ENCODE peak calls at places on chromosomes 11 and 22, in six cellular contexts. P, R, N, K, W and A are unnamed samples.

GRCh38 chr11:107408762-107409200 is 48.8 kb downstream of the CWF19L2 start:
- DNase-seq in K (no peak), P (no peak), N (no peak), W (no peak), R (no peak), A (no peak)

GRCh38 chr11:73493838-73494598 is 103.9 kb downstream of the FAM168A start:
- DNase-seq in K (no peak), N (peak), W (no peak), R (no peak), P (peak), A (peak)

GRCh38 chr11:119373059-119373875 is 8.2 kb downstream of the USP2 start:
- DNase-seq in K (no peak), N (no peak), R (no peak), P (no peak), W (no peak), A (no peak)

GRCh38 chr11:45982656-45983470 is 60.4 kb downstream of the LARGE2 start:
- DNase-seq in P (peak), K (peak), N (peak), W (peak), R (no peak), A (no peak)

GRCh38 chr22:20563464-20563906 is 56.1 kb downstream of the MED15 start:
- DNase-seq in R (no peak), N (no peak), W (no peak), P (no peak), K (no peak), A (no peak)

GRCh38 chr11:1197886-1198765 is 24.7 kb upstream of the MUC5B start:
- DNase-seq in W (peak), N (no peak), P (no peak), K (no peak), R (no peak), A (no peak)

GRCh38 chr11:8323161-8323935 is 59.7 kb upstream of the LMO1 start:
- DNase-seq in P (no peak), N (no peak), K (no peak), W (no peak), R (no peak), A (no peak)

GRCh38 chr11:119501777-119502405 is 78.9 kb upstream of the THY1 start:
- DNase-seq in N (no peak), W (no peak), K (no peak), R (no peak), P (no peak), A (no peak)

GRCh38 chr11:75700940-75701339 is 16.7 kb upstream of the MOGAT2 start:
- DNase-seq in N (no peak), P (no peak), K (no peak), W (no peak), R (no peak), A (no peak)

GRCh38 chr11:9264381-9265210 is 554 bp downstream of the DENND5A start:
- DNase-seq in W (peak), K (no peak), P (no peak), N (no peak), R (no peak), A (no peak)

GRCh38 chr11:103779054-103779453 is 257.4 kb upstream of the DDI1 start:
- DNase-seq in K (no peak), W (no peak), N (no peak), R (no peak), P (no peak), A (no peak)

GRCh38 chr22:49971232-49972162 is 10.9 kb downstream of the PIM3 start:
- DNase-seq in K (peak), W (peak), P (no peak), R (no peak), N (no peak), A (no peak)

GRCh38 chr22:26673485-26673884 is 16.1 kb downstream of the MIAT start:
- DNase-seq in N (no peak), R (no peak), P (no peak), K (no peak), W (no peak), A (no peak)

GRCh38 chr22:33013531-33014162 is 44.5 kb downstream of the SYN3 start:
- DNase-seq in P (no peak), K (no peak), R (no peak), N (no peak), W (no peak), A (no peak)

GRCh38 chr11:88421530-88421929 is 84.0 kb upstream of the CTSC start:
- DNase-seq in R (peak), P (no peak), N (no peak), K (peak), W (no peak), A (no peak)

GRCh38 chr11:32427935-32428664 is 7.2 kb downstream of the WT1 start:
- DNase-seq in P (no peak), N (no peak), K (no peak), R (no peak), W (peak), A (no peak)

GRCh38 chr11:57834852-57835251 is 73.2 kb downstream of the CTNND1 start:
- DNase-seq in K (no peak), N (no peak), R (no peak), W (no peak), P (no peak), A (no peak)

GRCh38 chr11:64040684-64041267 is 5.0 kb downstream of the FLRT1 start:
- DNase-seq in K (peak), N (no peak), P (no peak), W (peak), R (no peak), A (no peak)

GRCh38 chr22:48900327-48900597 is 927.4 kb downstream of the BRD1 start:
- DNase-seq in W (no peak), N (no peak), P (no peak), R (no peak), K (no peak), A (no peak)

GRCh38 chr11:74417379-74417804 is 19.2 kb upstream of the PGM2L1 start:
- DNase-seq in W (no peak), N (no peak), K (no peak), R (no peak), P (no peak), A (no peak)

GRCh38 chr11:12008790-12009616 is 577 bp upstream of the DKK3 start:
- DNase-seq in K (peak), N (no peak), W (peak), R (no peak), P (no peak), A (no peak)

DNA sequence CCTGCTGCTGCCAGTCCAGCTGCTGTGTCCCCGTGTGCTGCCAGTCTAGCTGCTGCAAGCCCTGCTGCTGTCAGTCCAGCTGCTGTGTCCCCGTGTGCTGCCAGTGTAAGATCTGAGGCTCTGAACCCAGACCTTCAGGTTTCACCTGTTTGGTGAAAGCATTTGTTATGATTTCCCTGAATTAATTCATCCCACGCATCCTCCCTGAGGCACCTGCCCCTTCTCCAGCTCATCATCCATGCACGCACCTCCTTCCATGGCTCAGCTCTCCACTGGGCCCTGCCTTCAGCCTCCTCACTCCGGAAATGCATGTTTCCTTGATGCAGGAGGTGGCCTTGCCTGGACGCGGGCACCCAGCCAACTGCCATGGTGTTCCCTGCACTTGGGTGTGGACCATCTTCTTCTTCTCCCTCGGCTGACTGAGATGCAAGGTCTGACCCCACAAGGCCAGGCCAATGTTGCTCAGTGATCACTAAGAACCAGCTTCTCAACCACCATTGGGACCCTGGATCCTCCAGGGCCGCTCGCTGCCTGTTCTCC is 788 bp downstream of the KRTAP5-10 start:
- DNase-seq in R (no peak), W (no peak), N (no peak), K (no peak), P (no peak), A (no peak)
- TF ChIP-seq SIN3A in R (no peak), W (no peak), N (no peak), K (no peak), P (no peak), A (no peak)

DNA sequence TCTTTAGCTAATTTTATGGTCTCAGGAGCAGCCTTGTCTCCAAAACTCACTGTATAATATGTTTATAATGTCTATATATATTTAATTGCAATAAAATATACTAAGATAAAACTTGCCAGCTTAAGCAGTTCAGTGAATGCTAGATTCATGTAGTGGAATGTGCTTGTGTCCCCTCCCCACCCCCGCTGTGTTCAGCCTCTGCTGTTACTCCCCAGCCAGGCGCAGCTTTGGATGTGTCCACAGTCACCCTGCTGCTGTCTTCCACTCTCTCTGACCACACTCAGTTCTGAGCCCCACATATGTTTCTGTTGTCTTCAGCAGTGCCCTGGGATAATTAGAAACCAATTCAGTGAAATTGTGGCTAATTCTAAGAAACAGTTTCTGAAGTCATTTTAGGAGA is 52.2 kb downstream of the PPFIA1 start:
- DNase-seq in W (no peak), P (no peak), R (no peak), N (no peak), K (no peak), A (no peak)
- TF ChIP-seq SIN3A in W (no peak), P (no peak), R (no peak), N (no peak), K (no peak), A (no peak)

DNA sequence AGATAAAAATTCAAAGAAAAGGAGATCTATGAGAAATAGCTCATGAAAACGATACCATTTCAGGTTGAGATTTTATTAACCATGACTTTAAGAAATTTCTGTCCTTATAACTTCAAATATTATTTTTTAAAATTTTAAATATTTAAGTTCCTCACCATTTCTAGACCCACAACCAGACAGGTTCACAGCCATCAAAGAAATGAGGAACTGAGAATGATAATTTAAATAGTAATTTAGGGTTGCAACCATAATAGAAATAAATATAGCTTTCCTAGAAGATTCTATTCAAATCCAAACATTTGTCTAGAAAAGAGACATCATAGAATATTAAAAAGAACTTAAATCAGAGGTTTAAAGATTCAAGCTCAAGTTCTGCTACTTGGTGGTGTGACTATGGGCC is 5.9 kb upstream of the VWA5A start:
- DNase-seq in P (no peak), K (no peak), W (no peak), R (no peak), N (no peak), A (no peak)
- TF ChIP-seq SIN3A in P (no peak), K (no peak), W (no peak), R (no peak), N (no peak), A (no peak)

DNA sequence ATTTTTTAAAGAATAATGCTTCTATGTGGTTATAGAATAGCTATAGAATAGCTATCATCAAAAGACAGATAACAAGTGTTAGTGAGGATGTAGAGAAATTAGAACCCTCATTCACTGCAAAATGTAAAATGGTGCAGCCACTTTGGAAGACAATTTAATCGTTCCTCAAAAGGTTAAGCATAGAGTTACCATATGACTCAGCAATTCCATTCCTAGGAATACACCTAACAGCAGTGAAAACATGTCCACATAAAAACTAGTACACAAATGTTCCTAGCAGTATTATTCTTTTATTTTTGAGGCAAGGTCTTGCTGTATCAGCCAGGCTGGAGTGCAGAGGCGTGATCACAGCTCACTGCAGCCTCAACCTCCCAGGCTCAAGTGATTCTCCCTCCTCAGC is 34.0 kb downstream of the RTL6 start:
- DNase-seq in R (no peak), P (no peak), N (no peak), W (no peak), K (no peak), A (no peak)
- TF ChIP-seq SIN3A in R (no peak), P (no peak), N (no peak), W (no peak), K (no peak), A (no peak)

DNA sequence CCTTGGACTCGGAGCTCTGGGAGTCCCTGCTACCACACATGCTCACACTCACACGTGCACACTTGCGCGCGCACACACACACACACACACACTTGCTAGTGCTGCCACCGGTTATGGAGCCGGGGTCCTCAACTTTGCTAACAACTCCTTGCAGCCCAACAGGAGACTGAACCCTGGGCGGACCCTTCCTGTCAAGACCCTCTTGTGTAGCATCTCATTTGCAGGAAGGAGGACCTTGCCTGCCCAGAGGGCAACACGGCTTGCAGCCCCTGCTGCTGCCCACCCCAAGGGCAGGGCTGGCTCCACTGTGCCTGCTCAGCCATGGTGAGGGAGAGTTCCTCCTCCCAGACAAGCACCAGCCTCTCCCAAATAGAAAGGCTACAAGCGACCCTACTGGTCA is 107.5 kb downstream of the WNT7B start:
- DNase-seq in R (no peak), N (no peak), K (no peak), P (no peak), W (no peak), A (no peak)
- TF ChIP-seq SIN3A in R (no peak), N (no peak), K (no peak), P (no peak), W (no peak), A (no peak)

GRCh38 chr22:45448431-45448830 is 34.9 kb downstream of the RIBC2 start:
- DNase-seq in K (no peak), R (no peak), P (no peak), W (no peak), N (no peak), A (no peak)
- TF ChIP-seq SIN3A in K (no peak), R (no peak), P (no peak), W (no peak), N (no peak), A (no peak)

GRCh38 chr11:67584205-67584880 is 731 bp downstream of the GSTP1 start:
- DNase-seq in W (peak), N (no peak), P (no peak), R (no peak), K (peak), A (no peak)
- TF ChIP-seq SIN3A in W (no peak), N (no peak), P (no peak), R (no peak), K (peak), A (no peak)

DNA sequence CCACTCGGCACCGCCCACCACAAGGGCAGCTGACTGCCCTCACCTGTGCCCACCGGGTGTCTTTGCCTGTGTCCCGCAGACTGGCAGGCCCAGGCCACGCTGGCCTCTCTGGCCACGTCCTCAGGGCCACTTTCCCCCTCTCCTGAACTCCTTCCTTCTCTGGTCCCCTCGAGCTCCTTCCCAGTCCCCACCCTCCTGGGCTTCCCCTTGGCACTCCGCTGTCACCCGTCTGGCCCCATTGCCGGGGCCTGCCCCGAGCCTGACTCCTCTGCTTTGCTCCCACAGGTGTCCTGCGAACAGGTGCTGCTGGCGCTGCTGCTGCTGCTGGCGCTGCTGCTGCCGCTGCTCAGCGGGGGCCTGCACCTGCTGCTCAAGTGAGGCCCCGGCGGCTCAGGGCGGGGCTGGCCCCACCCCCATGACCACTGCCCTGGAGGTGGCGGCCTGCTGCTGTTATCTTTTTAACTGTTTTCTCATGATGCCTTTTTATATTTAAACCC is 14.2 kb downstream of the MCAT start:
- DNase-seq in N (no peak), K (peak), R (no peak), W (no peak), P (no peak), A (no peak)
- TF ChIP-seq SIN3A in N (no peak), K (no peak), R (no peak), W (no peak), P (no peak), A (no peak)

DNA sequence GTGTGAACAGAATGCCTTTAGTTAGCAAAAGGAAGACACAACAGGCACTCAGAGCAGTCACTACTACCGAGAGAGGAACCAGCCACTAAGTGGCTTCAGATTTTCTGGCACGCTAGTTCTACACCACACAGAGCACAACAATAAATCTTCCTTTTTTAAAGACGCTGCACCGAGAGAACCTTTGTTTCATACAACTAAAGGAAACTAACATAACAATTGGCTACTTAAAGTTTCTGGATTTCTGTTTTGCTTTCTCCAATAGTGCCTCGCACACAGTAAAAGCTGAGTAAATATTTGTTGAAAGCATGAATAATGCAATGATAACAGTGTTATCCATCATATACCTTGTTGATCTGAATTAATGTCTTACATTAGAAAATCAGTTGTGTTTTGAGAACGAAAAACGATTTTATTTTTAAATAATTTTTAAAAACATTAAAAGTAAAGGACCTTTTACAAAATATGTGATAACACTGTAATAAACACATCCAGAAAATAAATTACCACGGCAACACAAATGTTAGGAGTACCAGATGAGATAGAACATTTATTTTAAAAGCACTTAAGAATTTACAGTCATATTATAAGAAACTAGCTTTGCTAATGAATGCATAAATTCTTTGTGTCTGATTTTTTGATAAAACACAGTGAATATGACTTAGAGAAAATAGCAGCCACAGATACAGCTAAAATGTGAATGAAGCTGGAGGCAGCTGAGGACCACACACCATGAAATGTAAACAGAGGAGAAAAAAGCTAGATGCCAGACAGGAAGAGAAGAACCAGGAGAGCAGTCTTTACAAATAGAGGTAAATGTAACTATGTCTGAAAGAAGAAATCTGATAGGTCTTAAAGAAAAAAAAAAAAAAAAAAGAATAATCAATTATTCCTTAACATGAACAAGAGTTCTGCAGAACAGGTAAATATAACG is 14.8 kb downstream of the CCDC34 start:
- DNase-seq in W (no peak), P (no peak), K (no peak), N (no peak), R (no peak), A (no peak)
- TF ChIP-seq SIN3A in W (no peak), P (no peak), K (no peak), N (no peak), R (no peak), A (no peak)

GRCh38 chr11:114819028-114819427 is 140.7 kb downstream of the NXPE2 start:
- DNase-seq in P (no peak), R (no peak), N (no peak), K (no peak), W (no peak), A (no peak)
- TF ChIP-seq SIN3A in P (no peak), R (no peak), N (no peak), K (no peak), W (no peak), A (no peak)